ENCODE peak calls at places on chromosome 1, in six cellular contexts. M, S, G, I, H and V are unnamed samples.
A peak's percentile ranks its signal among the peaks of the same experiment; 100 is the strongest.

GRCh38 chr1:197918815-197919522 is 1.8 kb downstream of the LHX9 start:
- DNase-seq in I (no peak), M (no peak), S (no peak), G (no peak), H (no peak), V (no peak)

GRCh38 chr1:39933956-39934941 is 20.7 kb upstream of the MFSD2A start:
- DNase-seq in S (peak; percentile 42), I (no peak), G (peak; percentile 83), H (no peak), M (no peak), V (peak; percentile 98)

GRCh38 chr1:233656700-233657099 is 42.8 kb downstream of the KCNK1 start:
- DNase-seq in M (no peak), H (no peak), I (no peak), G (no peak), S (no peak), V (no peak)

GRCh38 chr1:87941292-87941946 is 612.7 kb downstream of the LMO4 start:
- DNase-seq in H (no peak), I (no peak), G (no peak), M (no peak), S (no peak), V (no peak)

GRCh38 chr1:17186216-17186894 is 18.6 kb upstream of the PADI1 start:
- DNase-seq in G (no peak), S (no peak), H (no peak), M (no peak), I (no peak), V (no peak)

GRCh38 chr1:243924588-243925349 is 74.7 kb upstream of the AKT3 start:
- DNase-seq in H (no peak), I (no peak), S (no peak), M (no peak), G (no peak), V (no peak)

GRCh38 chr1:20578721-20579380 is 10.0 kb upstream of the CDA start:
- DNase-seq in S (no peak), M (no peak), I (no peak), H (no peak), G (no peak), V (no peak)

GRCh38 chr1:27153927-27154358 is 982 bp downstream of the SLC9A1 start:
- DNase-seq in S (no peak), M (no peak), H (peak; percentile 25), I (no peak), G (no peak), V (no peak)

GRCh38 chr1:98053471-98054366 is 132.9 kb upstream of the DPYD start:
- DNase-seq in H (peak; percentile 77), I (no peak), G (peak; percentile 59), S (peak; percentile 17), M (peak; percentile 77), V (no peak)

GRCh38 chr1:108646661-108647269 is 14.1 kb downstream of the HENMT1 start:
- DNase-seq in M (no peak), I (no peak), H (peak; percentile 21), G (peak; percentile 24), S (peak; percentile 50), V (peak; percentile 83)

GRCh38 chr1:233240367-233240766 is 55.2 kb downstream of the PCNX2 start:
- DNase-seq in G (no peak), I (no peak), H (no peak), M (no peak), S (no peak), V (no peak)

GRCh38 chr1:107430540-107431228 is 289.8 kb downstream of the NTNG1 start:
- DNase-seq in I (peak; percentile 27), G (peak; percentile 54), H (peak; percentile 58), S (peak; percentile 23), M (peak; percentile 25), V (no peak)

GRCh38 chr1:14742181-14742980 is 143.9 kb downstream of the KAZN start:
- DNase-seq in G (peak; percentile 92), H (no peak), I (peak; percentile 96), M (no peak), S (no peak), V (peak; percentile 77)

GRCh38 chr1:205595435-205595834 is 36.4 kb downstream of the ELK4 start:
- DNase-seq in I (no peak), G (no peak), M (no peak), H (no peak), S (no peak), V (no peak)

GRCh38 chr1:175075572-175076568 is 8.2 kb downstream of the TNN start:
- DNase-seq in S (no peak), M (peak; percentile 34), I (no peak), H (no peak), G (no peak), V (no peak)

GRCh38 chr1:113278777-113279176 is 111.5 kb upstream of the MAGI3 start:
- DNase-seq in G (no peak), H (no peak), I (no peak), S (no peak), M (no peak), V (no peak)

GRCh38 chr1:92833840-92834239 is 2.0 kb downstream of the RPL5 start:
- DNase-seq in H (peak; percentile 24), G (no peak), S (no peak), M (no peak), I (no peak), V (no peak)

GRCh38 chr1:59815892-59816291 is 1.1 kb downstream of the HOOK1 start:
- DNase-seq in H (no peak), S (no peak), G (no peak), M (no peak), I (no peak), V (no peak)

GRCh38 chr1:233215135-233215722 is 80.3 kb downstream of the PCNX2 start:
- DNase-seq in S (no peak), M (no peak), I (no peak), G (no peak), H (peak; percentile 11), V (no peak)

GRCh38 chr1:8660455-8660854 is 157.0 kb downstream of the RERE start:
- DNase-seq in H (peak; percentile 16), S (peak; percentile 6), G (no peak), M (no peak), I (peak; percentile 26), V (peak; percentile 90)

GRCh38 chr1:114008352-114009041 is 29.2 kb downstream of the OLFML3 start:
- DNase-seq in S (no peak), H (no peak), G (no peak), M (no peak), I (no peak), V (no peak)

GRCh38 chr1:25774921-25775774 is 24.8 kb upstream of the SELENON start:
- DNase-seq in M (peak; percentile 58), H (no peak), G (no peak), S (no peak), I (no peak), V (no peak)

GRCh38 chr1:243487649-243488227 is 231.9 kb downstream of the SDCCAG8 start:
- DNase-seq in H (no peak), G (peak; percentile 72), M (no peak), S (no peak), I (no peak), V (no peak)

GRCh38 chr1:109279615-109280278 is 3.2 kb downstream of the PSRC1 start:
- DNase-seq in I (no peak), G (no peak), H (no peak), M (no peak), S (no peak), V (no peak)

GRCh38 chr1:64917328-64917861 is 49.0 kb downstream of the JAK1 start:
- DNase-seq in I (no peak), S (no peak), G (peak; percentile 92), M (no peak), H (no peak), V (peak; percentile 98)

GRCh38 chr1:233113009-233113712 is 162.8 kb downstream of the NTPCR start:
- DNase-seq in G (peak; percentile 100), I (peak; percentile 98), H (peak; percentile 35), S (peak; percentile 26), M (peak; percentile 15), V (peak; percentile 100)

GRCh38 chr1:197672347-197672746 is 102.9 kb downstream of the DENND1B start:
- DNase-seq in S (no peak), H (no peak), G (no peak), I (no peak), M (no peak), V (no peak)

GRCh38 chr1:206469411-206469932 is 804 bp upstream of the IKBKE start:
- DNase-seq in S (no peak), G (no peak), H (no peak), M (peak; percentile 53), I (no peak), V (no peak)

GRCh38 chr1:183431840-183432547 is 13.8 kb upstream of the NMNAT2 start:
- DNase-seq in S (no peak), M (no peak), H (no peak), I (no peak), G (no peak), V (no peak)

GRCh38 chr1:208219659-208220282 is 24.4 kb downstream of the PLXNA2 start:
- DNase-seq in I (no peak), H (no peak), M (no peak), G (no peak), S (no peak), V (no peak)